ENCODE peak calls at places on chromosome 16, in nine cellular contexts. B is Ammon's horn, Y is ELR, J is fibroblast of lung, T is cardiac muscle cell, E is Calu3, O is M059J, P is colonic mucosa, W is heart right ventricle. H is an unnamed sample.

GRCh38 chr16:66271074-66272060 is 95.1 kb upstream of the CDH5 start:
- DNase-seq in O (peak), B (no peak), T (no peak), E (no peak), P (no peak), W (no peak), J (no peak), Y (peak), H (no peak)

GRCh38 chr16:85569615-85570212 is 43.4 kb upstream of the GSE1 start:
- DNase-seq in T (no peak), W (no peak), Y (peak), E (no peak), B (no peak), O (peak), J (peak), P (no peak), H (peak)

GRCh38 chr16:47778106-47778803 is 317.1 kb downstream of the PHKB start:
- DNase-seq in W (no peak), O (peak), P (no peak), E (no peak), B (no peak), J (no peak), Y (no peak), T (no peak), H (no peak)

GRCh38 chr16:15484662-15485061 is 50.3 kb downstream of the BMERB1 start:
- DNase-seq in T (no peak), E (no peak), Y (peak), J (peak), P (no peak), W (no peak), B (no peak), O (peak), H (no peak)

GRCh38 chr16:89412811-89413210 is 77.5 kb downstream of the ANKRD11 start:
- DNase-seq in J (no peak), P (no peak), Y (no peak), W (peak), E (no peak), O (no peak), B (no peak), T (peak), H (no peak)

GRCh38 chr16:89697616-89698331 is 3.7 kb downstream of the SPATA2L start:
- DNase-seq in E (no peak), W (no peak), B (no peak), Y (no peak), J (no peak), P (peak), O (no peak), T (no peak), H (no peak)

GRCh38 chr16:25011891-25012499 is 3.2 kb downstream of the ARHGAP17 start:
- DNase-seq in B (no peak), W (no peak), O (no peak), P (no peak), T (no peak), E (no peak), Y (peak), J (no peak), H (no peak)

GRCh38 chr16:78642621-78643285 is 543.3 kb downstream of the WWOX start:
- DNase-seq in O (no peak), B (no peak), W (no peak), P (no peak), J (no peak), T (no peak), Y (no peak), E (no peak), H (no peak)

GRCh38 chr16:2467301-2468141 is 3.6 kb upstream of the NTN3 start:
- DNase-seq in Y (peak), T (peak), P (peak), E (peak), B (peak), W (peak), O (peak), J (peak), H (peak)

GRCh38 chr16:1028524-1029258 is 43.9 kb upstream of the SSTR5 start:
- DNase-seq in B (no peak), P (no peak), T (peak), W (no peak), O (no peak), Y (no peak), E (no peak), J (no peak), H (no peak)

GRCh38 chr16:86034421-86034919 is 135.5 kb downstream of the IRF8 start:
- DNase-seq in T (no peak), E (no peak), P (no peak), Y (no peak), O (no peak), W (no peak), B (no peak), J (no peak), H (no peak)

GRCh38 chr16:83409347-83409746 is 398.4 kb upstream of the HSBP1 start:
- DNase-seq in Y (no peak), T (no peak), E (no peak), J (no peak), O (no peak), B (no peak), P (no peak), W (no peak), H (no peak)

GRCh38 chr16:1964046-1964505 is 550 bp downstream of the RPS2 start:
- DNase-seq in Y (no peak), B (no peak), J (peak), W (no peak), P (peak), E (no peak), O (peak), T (peak), H (no peak)

GRCh38 chr16:21638573-21638975 is 13.8 kb downstream of the IGSF6 start:
- DNase-seq in O (peak), Y (peak), J (no peak), B (no peak), P (no peak), T (no peak), W (no peak), E (peak), H (no peak)

GRCh38 chr16:17327671-17328335 is 143.0 kb downstream of the XYLT1 start:
- DNase-seq in W (no peak), T (no peak), Y (no peak), B (no peak), O (no peak), J (no peak), P (no peak), E (no peak), H (no peak)

GRCh38 chr16:76114681-76115080 is 162.5 kb upstream of the CNTNAP4 start:
- DNase-seq in P (no peak), T (no peak), E (no peak), O (no peak), J (no peak), Y (no peak), W (no peak), B (peak), H (no peak)

GRCh38 chr16:19168173-19169080 is at the start of gene SYT17:
- DNase-seq in T (peak), J (no peak), Y (peak), P (peak), W (peak), B (peak), E (peak), O (no peak), H (peak)

GRCh38 chr16:47358816-47359215 is 102.0 kb downstream of the ITFG1 start:
- DNase-seq in E (no peak), P (no peak), Y (peak), W (no peak), J (peak), O (peak), B (no peak), T (no peak), H (no peak)

GRCh38 chr16:73082608-73083007 is 34.7 kb upstream of the ZFHX3 start:
- DNase-seq in E (no peak), B (no peak), O (peak), W (no peak), T (no peak), J (peak), P (no peak), Y (peak), H (no peak)

GRCh38 chr16:35102780-35103403 is 1643.5 kb downstream of the TP53TG3F start:
- DNase-seq in T (no peak), B (no peak), P (no peak), J (no peak), E (no peak), Y (no peak), O (no peak), W (no peak), H (no peak)

GRCh38 chr16:7345423-7345822 is 12.8 kb downstream of the RBFOX1 start:
- DNase-seq in E (no peak), O (no peak), B (no peak), T (no peak), J (no peak), Y (no peak), W (peak), P (no peak), H (no peak)

GRCh38 chr16:2296662-2297505 is 29.0 kb upstream of the RNPS1 start:
- DNase-seq in B (no peak), Y (peak), W (peak), P (peak), O (peak), T (peak), J (peak), E (peak), H (no peak)

GRCh38 chr16:85234310-85235235 is 122.3 kb upstream of the CIBAR2 start:
- DNase-seq in P (peak), W (peak), B (no peak), J (peak), T (peak), Y (peak), E (peak), O (peak), H (no peak)

GRCh38 chr16:6125483-6126259 is 1028.1 kb upstream of the EEF2KMT start:
- DNase-seq in Y (peak), B (no peak), P (no peak), J (no peak), E (no peak), T (no peak), O (peak), W (no peak), H (no peak)

GRCh38 chr16:23695756-23696155 is 17.1 kb downstream of the PLK1 start:
- DNase-seq in Y (no peak), B (no peak), O (no peak), W (no peak), E (no peak), T (no peak), P (no peak), J (no peak), H (no peak)

GRCh38 chr16:88454315-88455057 is 1.4 kb downstream of the ZFPM1 start:
- DNase-seq in J (no peak), T (peak), W (no peak), Y (peak), E (no peak), B (no peak), P (peak), O (peak), H (no peak)

GRCh38 chr16:88941051-88941932 is 35.7 kb downstream of the CBFA2T3 start:
- DNase-seq in T (peak), O (no peak), P (no peak), J (no peak), E (no peak), W (peak), Y (no peak), B (no peak), H (peak)

GRCh38 chr16:57000271-57001025 is 11.1 kb downstream of the NLRC5 start:
- DNase-seq in E (peak), P (no peak), W (peak), T (no peak), Y (peak), J (peak), O (peak), B (no peak), H (no peak)

GRCh38 chr16:24075929-24076716 is 180.0 kb upstream of the CACNG3 start:
- DNase-seq in P (no peak), B (peak), T (peak), O (peak), W (no peak), Y (peak), E (peak), J (no peak), H (no peak)

GRCh38 chr16:83109736-83110135 is 483.0 kb downstream of the CDH13 start:
- DNase-seq in Y (no peak), J (no peak), O (no peak), B (no peak), P (no peak), W (no peak), E (no peak), T (no peak), H (no peak)

GRCh38 chr16:7209598-7209997 is 123.0 kb upstream of the RBFOX1 start:
- DNase-seq in B (peak), P (no peak), W (no peak), O (peak), T (no peak), Y (no peak), E (no peak), J (no peak), H (no peak)

GRCh38 chr16:14303654-14304394 is 232.7 kb downstream of the MRTFB start:
- DNase-seq in T (peak), W (no peak), J (no peak), E (no peak), O (no peak), Y (no peak), B (no peak), P (peak), H (no peak)

GRCh38 chr16:21167929-21168602 is 9.6 kb downstream of the LDAF1 start:
- DNase-seq in J (no peak), B (no peak), T (no peak), O (no peak), W (no peak), E (no peak), P (no peak), Y (no peak), H (no peak)

GRCh38 chr16:10684541-10685151 is 10.1 kb downstream of the TEKT5 start:
- DNase-seq in T (no peak), Y (no peak), B (no peak), J (no peak), E (no peak), W (no peak), O (no peak), P (no peak), H (no peak)

H was measured in NCI-H2107.